ENCODE peak calls at places on chromosomes 3 and 15, in five cellular contexts. F is left cardiac atrium; H is COR-L47; D is activated CD4-positive, alpha-beta T cell treated with anti-CD3 and anti-CD28 coated beads for 48 hours; Y is colonic mucosa. S is an unnamed sample.

GRCh38 chr3:46910166-46910760 is 32.7 kb downstream of the PTH1R start:
- DNase-seq in F (peak), H (no peak), D (no peak), Y (no peak), S (no peak)

GRCh38 chr3:195546130-195546560 is 3.0 kb upstream of the PPP1R2 start:
- DNase-seq in F (peak), H (no peak), D (peak), Y (no peak), S (no peak)

GRCh38 chr3:128726691-128727031 is 678 bp downstream of the RAB7A start:
- DNase-seq in F (peak), H (peak), D (peak), Y (peak), S (peak)

GRCh38 chr3:124558898-124559649 is 171.2 kb upstream of the UMPS start:
- DNase-seq in F (peak), H (peak), D (no peak), Y (peak), S (no peak)

GRCh38 chr3:147410126-147410517 is 957 bp downstream of the ZIC1 start:
- DNase-seq in F (no peak), H (no peak), D (no peak), Y (no peak), S (no peak)

GRCh38 chr15:41895491-41895890 is 1.6 kb upstream of the SPTBN5 start:
- DNase-seq in F (no peak), H (no peak), D (no peak), Y (no peak), S (no peak)

GRCh38 chr15:32687556-32687955 is 30.2 kb upstream of the GREM1 start:
- DNase-seq in F (no peak), H (no peak), D (no peak), Y (no peak), S (no peak)

GRCh38 chr3:142597898-142598297 is 1.7 kb downstream of the PLS1 start:
- DNase-seq in F (no peak), H (no peak), D (no peak), Y (peak), S (peak)

GRCh38 chr15:98257290-98257689 is 296.8 kb downstream of the ARRDC4 start:
- DNase-seq in F (no peak), H (no peak), D (no peak), Y (no peak), S (no peak)

GRCh38 chr3:153734777-153735551 is 386.2 kb upstream of the ARHGEF26 start:
- DNase-seq in F (no peak), H (no peak), D (no peak), Y (peak), S (no peak)

GRCh38 chr3:55458398-55458797 is 28.7 kb downstream of the WNT5A start:
- DNase-seq in F (no peak), H (no peak), D (no peak), Y (no peak), S (peak)

GRCh38 chr3:147191795-147192385 is 214.5 kb downstream of the ZIC4 start:
- DNase-seq in F (no peak), H (peak), D (no peak), Y (peak), S (peak)